ENCODE peak calls at places on chromosomes 7 and 10, in four cellular contexts. N is CD4-positive, CD25-positive, alpha-beta regulatory T cell; U is esophagus mucosa; M is T-helper 17 cell. Q is an unnamed sample.

GRCh38 chr10:49295297-49295696 is 3.7 kb upstream of the C10orf71 start:
- ATAC-seq in N (no peak), U (no peak), M (no peak), Q (no peak)

GRCh38 chr7:158809596-158809995 is 19.7 kb downstream of the ESYT2 start:
- ATAC-seq in N (peak), U (no peak), M (peak), Q (no peak)

GRCh38 chr7:47647213-47647985 is 65.5 kb upstream of the TNS3 start:
- ATAC-seq in N (peak), U (no peak), M (no peak), Q (no peak)

GRCh38 chr10:3889961-3890522 is 105.0 kb upstream of the KLF6 start:
- ATAC-seq in N (no peak), U (no peak), M (no peak), Q (no peak)

GRCh38 chr10:99766282-99766681 is 16.2 kb upstream of the ABCC2 start:
- ATAC-seq in N (no peak), U (no peak), M (no peak), Q (no peak)

GRCh38 chr7:29479606-29480200 is 83.9 kb upstream of the PRR15 start:
- ATAC-seq in N (no peak), U (no peak), M (no peak), Q (peak)

GRCh38 chr7:82050134-82050533 is 280.3 kb upstream of the HGF start:
- ATAC-seq in N (no peak), U (peak), M (no peak), Q (peak)

GRCh38 chr7:19928247-19928646 is 154.8 kb upstream of the TMEM196 start:
- ATAC-seq in N (no peak), U (no peak), M (no peak), Q (no peak)

Q was measured in gastroesophageal sphincter.